ENCODE peak calls at places on chromosomes 1 and 21, in ten cellular contexts. U is effector memory CD4-positive, alpha-beta T cell; O is endothelial cell of umbilical vein; D is uterus; H is stomach; W is HAP-1; S is sigmoid colon; M is aorta; A is naive thymus-derived CD4-positive, alpha-beta T cell; Q is IMR-90. G is an unnamed sample.

GRCh38 chr1:167474191-167474641 is 44.1 kb downstream of the CD247 start:
- DNase-seq in U (peak; percentile 59), M (no peak), O (no peak), A (peak; percentile 43), S (peak; percentile 18), H (no peak), D (no peak), W (peak; percentile 34), Q (no peak), G (peak; percentile 13)

GRCh38 chr1:204909109-204909508 is 38.4 kb downstream of the NFASC start:
- DNase-seq in O (no peak), W (no peak), S (no peak), M (no peak), D (no peak), A (no peak), U (no peak), Q (no peak), H (no peak), G (no peak)

GRCh38 chr1:85579619-85580018 is 942 bp upstream of the CCN1 start:
- DNase-seq in W (peak; percentile 10), M (peak; percentile 60), U (no peak), O (peak; percentile 86), Q (peak; percentile 79), A (no peak), H (no peak), S (peak; percentile 77), D (peak; percentile 61), G (no peak)

GRCh38 chr1:47189844-47190562 is at the start of gene PDZK1IP1:
- DNase-seq in Q (peak; percentile 67), S (peak; percentile 89), W (no peak), U (no peak), A (peak; percentile 16), M (peak; percentile 94), D (peak; percentile 72), O (peak; percentile 56), H (peak; percentile 96), G (peak; percentile 92)

GRCh38 chr1:243917177-243917862 is 67.3 kb upstream of the AKT3 start:
- DNase-seq in Q (peak; percentile 93), H (no peak), M (no peak), S (peak; percentile 71), D (peak; percentile 60), W (no peak), O (peak; percentile 79), U (no peak), A (peak; percentile 29), G (peak; percentile 68)

GRCh38 chr21:36747815-36748381 is 49.0 kb downstream of the SIM2 start:
- DNase-seq in H (no peak), M (no peak), O (peak; percentile 35), D (no peak), W (peak; percentile 56), Q (peak; percentile 34), A (peak; percentile 59), S (no peak), U (no peak), G (peak; percentile 61)

GRCh38 chr1:53878492-53879105 is 11.0 kb downstream of the YIPF1 start:
- DNase-seq in D (no peak), H (no peak), M (no peak), U (no peak), Q (peak; percentile 69), S (no peak), A (no peak), O (peak; percentile 58), W (peak; percentile 60), G (no peak)

GRCh38 chr1:92571578-92571977 is 84.9 kb upstream of the GFI1 start:
- DNase-seq in M (no peak), Q (no peak), A (no peak), U (no peak), O (no peak), D (no peak), S (no peak), W (no peak), H (no peak), G (no peak)

GRCh38 chr1:36084502-36085115 is 715 bp downstream of the TEKT2 start:
- DNase-seq in O (no peak), A (peak; percentile 21), W (no peak), S (no peak), D (no peak), Q (no peak), H (no peak), M (no peak), U (no peak), G (peak; percentile 55)

GRCh38 chr1:185645201-185645640 is 89.0 kb upstream of the HMCN1 start:
- DNase-seq in A (no peak), W (peak; percentile 97), O (no peak), D (no peak), Q (no peak), H (no peak), S (no peak), U (no peak), M (no peak), G (no peak)

GRCh38 chr1:213657879-213658278 is 329.9 kb upstream of the PROX1 start:
- DNase-seq in O (no peak), Q (no peak), U (no peak), M (no peak), A (no peak), D (no peak), W (no peak), S (no peak), H (no peak), G (no peak)

GRCh38 chr1:179031855-179032513 is 6.3 kb downstream of the FAM20B start:
- DNase-seq in U (no peak), M (no peak), A (no peak), H (no peak), Q (peak; percentile 49), O (no peak), W (no peak), S (no peak), D (no peak), G (no peak)

GRCh38 chr1:60073605-60074278 is at the start of gene C1orf87:
- DNase-seq in D (no peak), S (no peak), H (no peak), M (no peak), A (no peak), Q (no peak), W (no peak), O (no peak), U (no peak), G (peak; percentile 66)

GRCh38 chr21:38243732-38244406 is 12.9 kb upstream of the KCNJ15 start:
- DNase-seq in M (no peak), S (no peak), Q (no peak), W (no peak), A (no peak), O (no peak), U (no peak), H (no peak), D (no peak), G (no peak)

GRCh38 chr1:91683598-91683951 is 182.9 kb downstream of the CDC7 start:
- DNase-seq in H (no peak), U (no peak), O (no peak), S (no peak), M (peak; percentile 54), W (no peak), D (no peak), Q (no peak), A (no peak), G (no peak)

GRCh38 chr1:153253693-153254092 is 5.8 kb upstream of the LORICRIN start:
- DNase-seq in Q (no peak), W (no peak), S (no peak), U (no peak), M (no peak), O (no peak), A (no peak), D (no peak), H (no peak), G (no peak)
- H3K4me3 ChIP-seq in Q (no peak overlapping the region), W (no peak overlapping the region), S (no peak overlapping the region), U (no peak overlapping the region), M (no peak overlapping the region), O (no peak overlapping the region), A (no peak overlapping the region), D (no peak overlapping the region), H (no peak overlapping the region), G (no peak overlapping the region)

GRCh38 chr1:2289607-2290006 is 61.5 kb downstream of the SKI start:
- DNase-seq in D (no peak), U (no peak), M (no peak), W (no peak), A (no peak), H (no peak), Q (no peak), S (no peak), O (no peak), G (no peak)
- H3K4me1 ChIP-seq in D (peaks cover 52% of the 10 kb centered on the region), U (peaks cover 59% of the 10 kb centered on the region), M (no peaks in the 10 kb centered on the region), W (no peaks in the 10 kb centered on the region), A (peaks cover 80% of the 10 kb centered on the region), H (peaks cover 75% of the 10 kb centered on the region), Q (peaks cover 45% of the 10 kb centered on the region), S (peaks cover 85% of the 10 kb centered on the region), O (peaks cover 29% of the 10 kb centered on the region), G (peaks cover 71% of the 10 kb centered on the region)

DNA sequence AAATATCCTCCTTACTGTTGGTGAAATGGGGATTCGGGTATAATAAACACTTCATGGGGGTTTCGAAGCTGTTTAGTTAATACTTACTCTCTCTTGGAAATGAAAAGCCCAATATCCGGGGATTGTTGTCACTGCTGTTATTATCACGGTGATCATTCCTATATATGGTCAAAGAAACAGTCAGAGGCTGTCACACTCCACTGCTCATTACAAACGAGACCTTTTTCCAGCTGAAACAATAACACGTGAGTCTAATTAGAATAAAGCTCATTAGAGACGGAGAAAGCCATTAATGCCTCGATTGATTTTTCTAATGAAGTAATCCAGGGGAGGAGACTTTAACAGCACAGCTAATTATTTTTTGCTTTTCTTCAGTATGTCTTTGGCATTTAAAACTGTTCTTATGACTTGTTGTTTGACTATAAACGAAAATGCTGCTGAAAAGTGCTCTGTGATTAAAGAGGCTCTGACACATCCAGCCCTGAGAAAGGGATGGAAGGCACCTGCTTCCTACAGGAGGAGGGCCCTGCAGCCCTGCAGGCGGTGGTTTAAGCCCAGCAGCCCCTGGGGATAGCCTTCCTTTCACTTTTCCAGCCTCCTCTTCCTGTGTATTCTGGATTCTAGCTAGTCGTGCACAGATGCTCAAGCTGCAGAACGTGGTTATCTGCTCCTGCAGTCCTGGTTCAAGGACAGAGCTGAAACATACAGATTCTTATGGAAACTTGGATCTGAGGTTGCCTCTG is 143.6 kb downstream of the EDEM3 start:
- DNase-seq in S (peak; percentile 88), D (peak; percentile 79), A (no peak), M (no peak), Q (no peak), O (peak; percentile 14), H (no peak), U (no peak), W (no peak), G (no peak)
- H3K4me3 ChIP-seq in S (peak overlapping the region; percentile 8), D (peak overlapping the region; percentile 17), A (no peak overlapping the region), M (no peak overlapping the region), Q (no peak overlapping the region), O (no peak overlapping the region), H (no peak overlapping the region), U (no peak overlapping the region), W (no peak overlapping the region), G (no peak overlapping the region)

DNA sequence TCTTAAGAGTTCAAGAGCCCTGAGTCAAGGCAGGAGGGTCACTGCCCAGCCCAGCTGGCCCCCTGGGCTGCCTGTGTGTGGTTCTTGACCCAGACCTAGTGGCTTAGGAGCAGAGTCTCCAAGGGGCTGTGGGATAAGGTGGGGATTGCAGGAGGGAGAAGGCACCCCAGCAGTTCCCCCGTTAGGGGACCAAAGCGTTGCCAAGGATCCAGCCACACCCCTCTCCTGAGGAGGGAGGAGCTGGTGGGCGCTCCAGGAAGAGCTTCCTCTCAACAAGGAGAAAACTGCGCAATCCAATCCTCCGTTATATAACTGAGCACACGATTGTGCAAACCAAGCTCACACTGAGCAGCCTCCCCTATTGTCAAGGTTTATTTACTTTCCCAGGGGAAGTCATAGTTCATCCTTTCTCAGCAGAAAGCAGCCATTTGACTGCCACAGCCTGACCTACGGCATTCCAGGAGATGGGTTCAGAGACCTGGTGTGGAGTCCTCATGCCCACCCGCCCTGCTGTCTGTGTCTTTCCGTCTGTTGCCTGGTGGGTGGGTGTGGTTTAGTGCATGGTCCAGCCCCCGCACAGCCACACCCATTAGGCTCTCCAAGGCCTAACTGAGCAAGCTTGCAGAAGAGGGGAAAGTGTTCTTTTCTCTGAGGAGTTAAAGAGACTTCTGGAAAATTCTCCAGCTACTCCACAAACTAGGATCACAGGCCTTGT is 3.5 kb downstream of the EPHX1 start:
- DNase-seq in O (peak; percentile 25), H (peak; percentile 42), M (peak; percentile 71), W (peak; percentile 7), A (no peak), S (peak; percentile 89), U (no peak), D (peak; percentile 84), Q (peak; percentile 62), G (peak; percentile 86)
- H3K4me1 ChIP-seq in O (peaks cover 15% of the 10 kb centered on the region), H (peaks cover 82% of the 10 kb centered on the region), M (no peaks in the 10 kb centered on the region), W (peaks cover under 1% of the 10 kb centered on the region), A (no peaks in the 10 kb centered on the region), S (peaks cover 78% of the 10 kb centered on the region), U (peaks cover 5% of the 10 kb centered on the region), D (peaks cover 55% of the 10 kb centered on the region), Q (peaks cover 36% of the 10 kb centered on the region), G (peaks cover 77% of the 10 kb centered on the region)

G was measured in upper lobe of right lung.